ENCODE peak calls at places on chromosome 12, in six cellular contexts. B is A549, S is HepG2, E is endothelial cell of umbilical vein, V is GM12878, T is K562. J is an unnamed sample.
A peak's percentile ranks its signal among the peaks of the same experiment; 100 is the strongest.

GRCh38 chr12:100706029-100706428 is 88.5 kb upstream of the ANO4 start:
- DNase-seq in S (no peak), B (no peak), V (no peak), T (no peak), E (no peak), J (no peak)

GRCh38 chr12:75853621-75854020 is 178.0 kb downstream of the PHLDA1 start:
- DNase-seq in S (no peak), V (no peak), B (no peak), T (no peak), E (no peak), J (peak; percentile 30)

GRCh38 chr12:127239781-127240180 is 1027.2 kb upstream of the TMEM132C start:
- DNase-seq in E (no peak), T (no peak), S (no peak), V (no peak), B (no peak), J (no peak)

GRCh38 chr12:129964826-129965457 is 61.1 kb upstream of the TMEM132D start:
- DNase-seq in B (no peak), E (no peak), V (no peak), T (no peak), S (no peak), J (no peak)

GRCh38 chr12:116677202-116677651 is 60.6 kb downstream of the SPRING1 start:
- DNase-seq in S (no peak), V (peak; percentile 45), T (no peak), B (no peak), E (no peak), J (peak; percentile 96)

GRCh38 chr12:107125833-107126232 is 32.5 kb upstream of the CRY1 start:
- DNase-seq in E (no peak), T (no peak), S (no peak), V (no peak), B (no peak), J (no peak)

GRCh38 chr12:131473721-131474709 is 236.9 kb upstream of the SFSWAP start:
- DNase-seq in B (no peak), S (no peak), T (peak; percentile 20), E (no peak), V (no peak), J (no peak)

GRCh38 chr12:70246580-70246979 is 3.3 kb downstream of the CNOT2 start:
- DNase-seq in S (no peak), V (no peak), B (no peak), E (no peak), T (no peak), J (no peak)

GRCh38 chr12:121930862-121931261 is 12.5 kb downstream of the CFAP251 start:
- DNase-seq in E (no peak), V (no peak), S (peak; percentile 42), T (no peak), B (no peak), J (peak; percentile 26)

GRCh38 chr12:124861492-124861891 is 2.2 kb downstream of the SCARB1 start:
- DNase-seq in T (peak; percentile 88), V (peak; percentile 39), E (peak; percentile 62), B (no peak), S (no peak), J (no peak)

GRCh38 chr12:93798752-93799151 is 121.6 kb downstream of the CRADD start:
- DNase-seq in S (no peak), V (no peak), B (no peak), T (no peak), E (no peak), J (no peak)

GRCh38 chr12:49716546-49716945 is 9.3 kb upstream of the FMNL3 start:
- DNase-seq in S (no peak), B (no peak), T (no peak), E (no peak), V (no peak), J (no peak)

GRCh38 chr12:95424271-95424994 is 49.5 kb upstream of the METAP2 start:
- DNase-seq in T (no peak), B (no peak), S (no peak), E (peak; percentile 49), V (no peak), J (no peak)

GRCh38 chr12:50505386-50505827 is 622 bp downstream of the DIP2B start:
- DNase-seq in E (peak; percentile 44), V (no peak), T (peak; percentile 54), B (no peak), S (no peak), J (peak; percentile 60)

GRCh38 chr12:80442426-80443222 is 1.4 kb upstream of the PTPRQ start:
- DNase-seq in E (peak; percentile 90), T (no peak), S (peak; percentile 20), V (no peak), B (no peak), J (no peak)

GRCh38 chr12:19967486-19967885 is 400.9 kb upstream of the PDE3A start:
- DNase-seq in E (peak; percentile 85), S (no peak), T (no peak), B (peak; percentile 49), V (peak; percentile 19), J (peak; percentile 52)

GRCh38 chr12:44510510-44510909 is 365.6 kb downstream of the NELL2 start:
- DNase-seq in V (no peak), B (no peak), S (no peak), T (no peak), E (no peak), J (no peak)

GRCh38 chr12:124497658-124498057 is 69.8 kb downstream of the NCOR2 start:
- DNase-seq in E (no peak), V (no peak), B (no peak), T (no peak), S (no peak), J (no peak)

GRCh38 chr12:32918890-32919791 is 22.6 kb upstream of the PKP2 start:
- DNase-seq in S (peak; percentile 37), T (peak; percentile 28), E (peak; percentile 54), V (no peak), B (no peak), J (peak; percentile 25)

GRCh38 chr12:33115716-33116115 is 219.1 kb upstream of the PKP2 start:
- DNase-seq in T (no peak), E (no peak), V (no peak), S (no peak), B (no peak), J (no peak)

GRCh38 chr12:43580601-43581000 is 28.6 kb upstream of the ADAMTS20 start:
- DNase-seq in S (no peak), T (no peak), E (no peak), V (no peak), B (no peak), J (no peak)

GRCh38 chr12:53413485-53414215 is 10.0 kb upstream of the AMHR2 start:
- DNase-seq in V (no peak), B (no peak), S (no peak), E (no peak), T (no peak), J (no peak)

GRCh38 chr12:75868501-75868900 is 163.1 kb downstream of the PHLDA1 start:
- DNase-seq in S (no peak), B (no peak), T (no peak), E (no peak), V (no peak), J (no peak)

GRCh38 chr12:50186667-50187066 is 19.5 kb upstream of the CERS5 start:
- DNase-seq in S (no peak), T (no peak), B (no peak), E (peak; percentile 16), V (no peak), J (no peak)

GRCh38 chr12:1644523-1645438 is 15.8 kb downstream of the WNT5B start:
- DNase-seq in S (no peak), T (no peak), B (no peak), V (no peak), E (peak; percentile 82), J (peak; percentile 40)

GRCh38 chr12:29223431-29223830 is 74.4 kb downstream of the FAR2 start:
- DNase-seq in E (no peak), T (no peak), S (no peak), V (no peak), B (no peak), J (peak; percentile 84)

GRCh38 chr12:70366581-70367267 is 634 bp downstream of the KCNMB4 start:
- DNase-seq in T (peak; percentile 33), B (peak; percentile 14), E (peak; percentile 36), S (peak; percentile 13), V (no peak), J (peak; percentile 63)

GRCh38 chr12:26870491-26871419 is 37.8 kb upstream of the ITPR2 start:
- DNase-seq in B (no peak), E (peak; percentile 96), T (no peak), V (peak; percentile 35), S (no peak), J (peak; percentile 85)

GRCh38 chr12:19234171-19234704 is 104.7 kb downstream of the PLEKHA5 start:
- DNase-seq in V (no peak), T (no peak), E (no peak), B (no peak), S (no peak), J (peak; percentile 36)

GRCh38 chr12:83361486-83361885 is 674.8 kb downstream of the TMTC2 start:
- DNase-seq in S (no peak), V (no peak), B (no peak), E (no peak), T (no peak), J (no peak)

GRCh38 chr12:83365317-83365716 is 678.6 kb downstream of the TMTC2 start:
- DNase-seq in S (no peak), V (no peak), T (peak; percentile 4), E (no peak), B (no peak), J (no peak)
- TF ChIP-seq MYC in S (no peak), V (no peak), T (no peak), E (no peak), B (no peak), J (no peak)

GRCh38 chr12:68410018-68410650 is 78.0 kb upstream of the MDM1 start:
- DNase-seq in T (no peak), V (no peak), E (no peak), S (no peak), B (no peak), J (no peak)
- TF ChIP-seq MYC in T (no peak), V (no peak), E (no peak), S (no peak), B (no peak), J (no peak)

GRCh38 chr12:6478406-6478805 is 7.9 kb upstream of the VAMP1 start:
- DNase-seq in B (no peak), V (no peak), T (no peak), S (no peak), E (no peak), J (no peak)
- TF ChIP-seq MYC in B (no peak), V (no peak), T (no peak), S (no peak), E (no peak), J (no peak)

DNA sequence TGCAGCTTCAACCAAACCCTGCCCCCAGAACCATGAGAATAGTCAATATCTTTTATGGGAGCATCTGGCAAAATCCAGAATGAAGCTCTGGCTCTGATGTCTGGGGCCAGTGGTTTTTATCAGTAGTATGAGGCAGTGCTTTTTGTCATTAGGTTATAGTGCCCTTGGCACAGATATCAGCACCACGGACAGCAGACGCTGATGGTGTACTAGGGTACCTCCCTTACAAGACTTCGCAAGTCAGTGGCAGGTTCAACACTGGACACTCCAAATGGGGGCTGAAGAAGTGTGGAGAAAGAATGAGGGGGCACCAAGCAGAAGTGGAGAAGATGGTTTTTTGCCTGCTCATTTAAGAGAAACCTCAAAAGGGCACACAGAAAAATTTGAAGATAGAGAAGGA is 68.2 kb upstream of the E2F7 start:
- DNase-seq in E (peak; percentile 58), S (peak; percentile 4), B (no peak), T (peak; percentile 16), V (no peak), J (peak; percentile 57)
- TF ChIP-seq MYC in E (no peak), S (no peak), B (no peak), T (no peak), V (no peak), J (no peak)

J was measured in NB4.